ENCODE peak calls at places on chromosomes 6 and 20, in nine cellular contexts. G is breast epithelium; K is fibroblast of lung; X is caudate nucleus; B is IMR-90; I is OCI-LY7; Y is CD4-positive, alpha-beta T cell; M is CD4-positive, CD25-positive, alpha-beta regulatory T cell; P is mammary epithelial cell. U is an unnamed sample.

GRCh38 chr6:126308367-126308766 is 31.5 kb upstream of the CENPW start:
- DNase-seq in G (no peak), K (no peak), X (no peak), B (no peak), I (no peak), Y (no peak), M (no peak), P (no peak), U (no peak)

GRCh38 chr6:33423777-33424176 is 3.9 kb downstream of the SYNGAP1 start:
- DNase-seq in G (no peak), K (no peak), X (no peak), B (no peak), I (no peak), Y (no peak), M (no peak), P (no peak), U (no peak)

GRCh38 chr6:169048806-169049205 is 204.8 kb downstream of the THBS2 start:
- DNase-seq in G (no peak), K (no peak), X (no peak), B (no peak), I (no peak), Y (no peak), M (no peak), P (no peak), U (no peak)

GRCh38 chr20:9294081-9294480 is 220.3 kb upstream of the LAMP5 start:
- DNase-seq in G (no peak), K (peak), X (no peak), B (peak), I (no peak), Y (no peak), M (peak), P (peak), U (no peak)

GRCh38 chr6:134453792-134454510 is 136.0 kb upstream of the SGK1 start:
- DNase-seq in G (no peak), K (no peak), X (no peak), B (no peak), I (no peak), Y (no peak), M (no peak), P (no peak), U (no peak)

GRCh38 chr20:1496930-1497329 is 5.7 kb upstream of the SIRPB2 start:
- DNase-seq in G (no peak), K (no peak), X (no peak), B (no peak), I (no peak), Y (no peak), M (no peak), P (no peak), U (no peak)

GRCh38 chr6:11341867-11342266 is 109.4 kb upstream of the NEDD9 start:
- DNase-seq in G (no peak), K (peak), X (no peak), B (peak), I (no peak), Y (no peak), M (no peak), P (peak), U (no peak)

GRCh38 chr20:10447028-10447427 is 11.9 kb downstream of the SLX4IP start:
- DNase-seq in G (no peak), K (peak), X (no peak), B (peak), I (peak), Y (no peak), M (peak), P (peak), U (peak)

GRCh38 chr20:32792316-32792715 is 27.4 kb upstream of the MAPRE1 start:
- DNase-seq in G (peak), K (peak), X (peak), B (peak), I (no peak), Y (no peak), M (no peak), P (peak), U (no peak)
- H3K27ac ChIP-seq in G (no peak), K (no peak), X (no peak), B (no peak), I (no peak), Y (peak), M (peak), P (peak), U (no peak)

GRCh38 chr6:132607544-132608233 is 16.4 kb downstream of the TAAR2 start:
- DNase-seq in G (no peak), K (no peak), X (no peak), B (no peak), I (no peak), Y (no peak), M (no peak), P (no peak), U (no peak)

GRCh38 chr6:132614554-132614953 is 9.5 kb downstream of the TAAR2 start:
- DNase-seq in G (no peak), K (no peak), X (no peak), B (no peak), I (no peak), Y (no peak), M (peak), P (peak), U (no peak)

GRCh38 chr6:132611616-132612015 is 12.5 kb downstream of the TAAR2 start:
- DNase-seq in G (no peak), K (no peak), X (no peak), B (no peak), I (no peak), Y (no peak), M (no peak), P (no peak), U (no peak)

GRCh38 chr6:132612449-132613116 is 11.5 kb downstream of the TAAR2 start:
- DNase-seq in G (no peak), K (no peak), X (no peak), B (no peak), I (no peak), Y (no peak), M (no peak), P (no peak), U (no peak)
- H3K27ac ChIP-seq in G (no peak), K (no peak), X (no peak), B (no peak), I (no peak), Y (no peak), M (no peak), P (no peak), U (no peak)

GRCh38 chr6:20202070-20202658 is 10.1 kb downstream of the MBOAT1 start:
- DNase-seq in G (no peak), K (peak), X (no peak), B (peak), I (no peak), Y (no peak), M (peak), P (peak), U (no peak)
- H3K27ac ChIP-seq in G (peak), K (no peak), X (no peak), B (no peak), I (no peak), Y (no peak), M (peak), P (peak), U (peak)

DNA sequence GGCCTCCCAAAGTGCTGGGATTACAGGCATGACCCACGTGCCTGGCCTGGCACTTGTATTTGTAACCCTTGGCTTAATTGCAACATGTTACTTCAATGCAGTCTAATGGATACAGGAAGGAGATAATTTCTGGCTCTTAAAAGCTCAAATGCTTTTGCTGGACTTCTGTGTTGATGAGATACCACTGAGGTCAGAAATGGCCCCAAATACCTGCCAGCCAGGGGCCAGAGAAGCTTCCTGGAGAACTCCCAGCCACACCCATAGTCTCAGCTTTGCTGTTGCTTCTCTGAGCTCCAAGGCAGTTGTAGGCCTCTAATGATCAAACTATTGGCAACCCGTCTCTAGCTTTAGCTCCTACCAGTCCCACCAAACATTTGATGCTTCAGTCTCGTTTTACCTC is 14.2 kb upstream of the ZNFX1 start:
- DNase-seq in G (no peak), K (no peak), X (no peak), B (no peak), I (no peak), Y (no peak), M (no peak), P (no peak), U (no peak)
- H3K27ac ChIP-seq in G (no peak), K (no peak), X (no peak), B (no peak), I (no peak), Y (no peak), M (no peak), P (no peak), U (no peak)

GRCh38 chr20:3312940-3313656 is 74.1 kb upstream of the SLC4A11 start:
- DNase-seq in G (peak), K (peak), X (no peak), B (peak), I (no peak), Y (no peak), M (no peak), P (peak), U (no peak)
- H3K27ac ChIP-seq in G (peak), K (no peak), X (peak), B (peak), I (no peak), Y (no peak), M (no peak), P (peak), U (no peak)

GRCh38 chr6:40907198-40907701 is 131.8 kb downstream of the UNC5CL start:
- DNase-seq in G (peak), K (peak), X (peak), B (peak), I (no peak), Y (no peak), M (no peak), P (peak), U (no peak)
- H3K27ac ChIP-seq in G (peak), K (no peak), X (no peak), B (no peak), I (no peak), Y (no peak), M (no peak), P (peak), U (no peak)

DNA sequence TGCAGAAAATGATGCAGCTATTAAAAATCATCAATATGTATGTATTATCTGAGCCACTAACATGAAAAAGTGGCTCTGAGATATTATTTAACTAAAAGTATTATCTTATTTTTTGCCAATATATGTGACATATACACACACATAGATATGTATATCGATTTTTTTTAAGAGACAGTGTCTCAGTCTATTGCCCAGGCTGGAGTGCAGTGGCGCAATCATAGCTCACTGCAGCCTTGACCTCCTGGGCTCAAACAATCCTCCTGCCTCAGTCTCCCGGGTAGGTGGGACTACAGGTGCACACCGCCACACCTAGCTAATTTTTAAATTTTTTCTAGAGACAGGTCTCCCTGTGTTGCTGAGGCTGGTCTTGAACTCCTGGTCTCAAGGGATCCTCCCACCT is 1.6 kb upstream of the TRAF3IP2 start:
- DNase-seq in G (no peak), K (no peak), X (no peak), B (no peak), I (no peak), Y (no peak), M (no peak), P (no peak), U (no peak)
- H3K27ac ChIP-seq in G (no peak), K (no peak), X (no peak), B (no peak), I (no peak), Y (no peak), M (no peak), P (no peak), U (no peak)